ENCODE peak calls at places on chromosomes 6 and 20, in seven cellular contexts. T is stromal cell of bone marrow, M is neural crest cell, Z is cardiac fibroblast, B is NCI-H748 treated with DMSO at 0.1 percent for 48 hours, U is dorsolateral prefrontal cortex, S is adrenal gland. O is an unnamed sample.

GRCh38 chr6:113819169-113819830 is 37.8 kb upstream of the MARCKS start:
- DNase-seq in T (no peak), M (no peak), Z (no peak), B (no peak), U (no peak), S (no peak), O (no peak)

GRCh38 chr6:10968776-10969175 is 75.3 kb downstream of the ELOVL2 start:
- DNase-seq in T (peak), M (no peak), Z (peak), B (no peak), U (no peak), S (no peak), O (no peak)

GRCh38 chr20:58246346-58246745 is 17.9 kb upstream of the ANKRD60 start:
- DNase-seq in T (no peak), M (no peak), Z (peak), B (no peak), U (no peak), S (no peak), O (no peak)

GRCh38 chr20:63320041-63320511 is 27.1 kb downstream of the COL20A1 start:
- DNase-seq in T (no peak), M (no peak), Z (no peak), B (no peak), U (no peak), S (no peak), O (no peak)

GRCh38 chr6:111805511-111806181 is 67.6 kb downstream of the FYN start:
- DNase-seq in T (peak), M (no peak), Z (peak), B (no peak), U (no peak), S (no peak), O (no peak)

GRCh38 chr6:165573671-165574070 is 89.4 kb downstream of the PDE10A start:
- DNase-seq in T (peak), M (no peak), Z (peak), B (no peak), U (no peak), S (peak), O (peak)

GRCh38 chr6:158042245-158042798 is 60.7 kb downstream of the SYNJ2 start:
- DNase-seq in T (no peak), M (no peak), Z (peak), B (no peak), U (no peak), S (peak), O (peak)

GRCh38 chr6:150418825-150419594 is 50.2 kb downstream of the IYD start:
- DNase-seq in T (no peak), M (peak), Z (peak), B (no peak), U (peak), S (peak), O (no peak)

GRCh38 chr20:3121271-3121911 is 36.9 kb upstream of the AVP start:
- DNase-seq in T (no peak), M (no peak), Z (no peak), B (no peak), U (no peak), S (no peak), O (no peak)

GRCh38 chr6:136405410-136406029 is 115.9 kb upstream of the BCLAF1 start:
- DNase-seq in T (no peak), M (no peak), Z (peak), B (no peak), U (no peak), S (no peak), O (no peak)

GRCh38 chr20:46706242-46706641 is 3.2 kb upstream of the SLC2A10 start:
- DNase-seq in T (no peak), M (no peak), Z (no peak), B (no peak), U (no peak), S (no peak), O (no peak)

GRCh38 chr6:156977527-156978291 is 200.5 kb downstream of the ARID1B start:
- DNase-seq in T (peak), M (no peak), Z (peak), B (peak), U (no peak), S (peak), O (peak)

GRCh38 chr6:14383393-14384174 is 266.0 kb downstream of the CD83 start:
- DNase-seq in T (no peak), M (no peak), Z (no peak), B (peak), U (no peak), S (no peak), O (no peak)

GRCh38 chr6:21050930-21051329 is 516.7 kb downstream of the CDKAL1 start:
- DNase-seq in T (no peak), M (no peak), Z (no peak), B (no peak), U (no peak), S (no peak), O (no peak)

GRCh38 chr6:169172435-169172834 is 81.2 kb downstream of the THBS2 start:
- DNase-seq in T (peak), M (no peak), Z (peak), B (no peak), U (no peak), S (no peak), O (no peak)

GRCh38 chr6:56693246-56693607 is 50.5 kb upstream of the DST start:
- DNase-seq in T (peak), M (no peak), Z (peak), B (no peak), U (peak), S (peak), O (no peak)

GRCh38 chr20:58161192-58161591 is 67.3 kb downstream of the ANKRD60 start:
- DNase-seq in T (no peak), M (no peak), Z (no peak), B (no peak), U (no peak), S (no peak), O (no peak)

GRCh38 chr6:71913431-71913830 is 27.1 kb downstream of the RIMS1 start:
- DNase-seq in T (no peak), M (no peak), Z (no peak), B (no peak), U (no peak), S (no peak), O (no peak)

GRCh38 chr6:142028527-142028926 is 104.2 kb upstream of the GJE1 start:
- DNase-seq in T (no peak), M (no peak), Z (no peak), B (no peak), U (no peak), S (no peak), O (no peak)

GRCh38 chr6:53524455-53524815 is 20.5 kb downstream of the GCLC start:
- DNase-seq in T (peak), M (no peak), Z (peak), B (no peak), U (no peak), S (no peak), O (no peak)

GRCh38 chr20:8074931-8075330 is 55.4 kb upstream of the TMX4 start:
- DNase-seq in T (peak), M (no peak), Z (peak), B (no peak), U (no peak), S (no peak), O (no peak)

GRCh38 chr6:145137425-145137824 is 597.9 kb downstream of the EPM2A start:
- DNase-seq in T (peak), M (no peak), Z (peak), B (no peak), U (no peak), S (no peak), O (no peak)

GRCh38 chr20:2626853-2627541 is 25.4 kb upstream of the NOP56 start:
- DNase-seq in T (no peak), M (no peak), Z (peak), B (no peak), U (no peak), S (no peak), O (no peak)

GRCh38 chr20:35312348-35312747 is 20.1 kb upstream of the FAM83C start:
- DNase-seq in T (peak), M (no peak), Z (peak), B (no peak), U (no peak), S (no peak), O (no peak)

GRCh38 chr6:105136433-105137350 is 43.1 kb downstream of the POPDC3 start:
- DNase-seq in T (peak), M (peak), Z (peak), B (peak), U (peak), S (peak), O (peak)

GRCh38 chr6:37396571-37397185 is 36.3 kb upstream of the CMTR1 start:
- DNase-seq in T (peak), M (no peak), Z (peak), B (no peak), U (no peak), S (no peak), O (no peak)

GRCh38 chr6:142296975-142297604 is 4.7 kb upstream of the ADGRG6 start:
- DNase-seq in T (no peak), M (peak), Z (no peak), B (no peak), U (no peak), S (no peak), O (no peak)

O was measured in SK-N-DZ.